ENCODE peak calls at places on chromosomes 16 and 17, in nine cellular contexts. R, H, S, A, I, P, V, N and W are unnamed samples.

GRCh38 chr17:28399808-28400207 is 6.2 kb downstream of the SLC46A1 start:
- DNase-seq in R (no peak), H (no peak), S (no peak), A (no peak), I (no peak), P (no peak), V (no peak), N (no peak), W (no peak)

GRCh38 chr17:11485802-11486421 is 112.4 kb upstream of the DNAH9 start:
- DNase-seq in R (no peak), H (no peak), S (no peak), A (no peak), I (no peak), P (no peak), V (no peak), N (no peak), W (no peak)

GRCh38 chr16:2374644-2375043 is 34.1 kb upstream of the ABCA3 start:
- DNase-seq in R (no peak), H (no peak), S (no peak), A (no peak), I (no peak), P (no peak), V (no peak), N (no peak), W (no peak)

GRCh38 chr17:3669548-3669947 is 936 bp downstream of the EMC6 start:
- DNase-seq in R (no peak), H (no peak), S (no peak), A (no peak), I (no peak), P (no peak), V (no peak), N (no peak), W (no peak)

GRCh38 chr16:84501077-84501735 is 3.3 kb downstream of the MEAK7 start:
- DNase-seq in R (no peak), H (no peak), S (no peak), A (peak), I (no peak), P (peak), V (peak), N (no peak), W (no peak)

GRCh38 chr17:18002171-18002570 is 29.5 kb downstream of the DRC3 start:
- DNase-seq in R (no peak), H (no peak), S (no peak), A (no peak), I (no peak), P (no peak), V (peak), N (no peak), W (no peak)

GRCh38 chr17:13537211-13537610 is 64.5 kb downstream of the HS3ST3A1 start:
- DNase-seq in R (no peak), H (no peak), S (no peak), A (peak), I (no peak), P (no peak), V (no peak), N (no peak), W (no peak)

GRCh38 chr16:56742030-56742984 is 12.4 kb downstream of the NUP93 start:
- DNase-seq in R (no peak), H (no peak), S (no peak), A (peak), I (no peak), P (no peak), V (peak), N (peak), W (no peak)

GRCh38 chr16:3810198-3810664 is 70.3 kb downstream of the CREBBP start:
- DNase-seq in R (no peak), H (no peak), S (no peak), A (no peak), I (no peak), P (no peak), V (no peak), N (no peak), W (peak)

GRCh38 chr16:88536510-88536909 is 33.7 kb upstream of the ZC3H18 start:
- DNase-seq in R (no peak), H (no peak), S (no peak), A (no peak), I (no peak), P (peak), V (no peak), N (no peak), W (no peak)

GRCh38 chr17:69486779-69487637 is 72.5 kb downstream of the MAP2K6 start:
- DNase-seq in R (no peak), H (no peak), S (no peak), A (no peak), I (no peak), P (no peak), V (no peak), N (no peak), W (no peak)

GRCh38 chr16:19167710-19168172 is 299 bp upstream of the SYT17 start:
- DNase-seq in R (peak), H (peak), S (peak), A (peak), I (no peak), P (peak), V (peak), N (no peak), W (peak)

GRCh38 chr17:4969551-4970231 is 2.1 kb upstream of the SPAG7 start:
- DNase-seq in R (no peak), H (no peak), S (no peak), A (no peak), I (no peak), P (peak), V (peak), N (no peak), W (peak)

GRCh38 chr17:80443916-80444708 is 29.1 kb downstream of the ENDOV start:
- DNase-seq in R (no peak), H (no peak), S (no peak), A (no peak), I (no peak), P (no peak), V (no peak), N (no peak), W (no peak)

GRCh38 chr17:73956595-73957465 is 246.6 kb upstream of the RPL38 start:
- DNase-seq in R (peak), H (peak), S (peak), A (peak), I (no peak), P (peak), V (peak), N (no peak), W (peak)

GRCh38 chr16:3215601-3216262 is 19.2 kb downstream of the ZNF200 start:
- DNase-seq in R (no peak), H (no peak), S (no peak), A (no peak), I (no peak), P (no peak), V (no peak), N (no peak), W (peak)

GRCh38 chr16:23952128-23953041 is 116.6 kb downstream of the PRKCB start:
- DNase-seq in R (no peak), H (no peak), S (peak), A (peak), I (no peak), P (no peak), V (peak), N (no peak), W (peak)

GRCh38 chr17:60712675-60713074 is 35.0 kb downstream of the BCAS3 start:
- DNase-seq in R (no peak), H (no peak), S (no peak), A (no peak), I (no peak), P (no peak), V (no peak), N (no peak), W (no peak)

GRCh38 chr17:4833941-4834501 is 881 bp downstream of the MINK1 start:
- DNase-seq in R (peak), H (no peak), S (peak), A (peak), I (no peak), P (peak), V (peak), N (peak), W (peak)

GRCh38 chr16:89117239-89117974 is 23.8 kb downstream of the ACSF3 start:
- DNase-seq in R (no peak), H (no peak), S (no peak), A (no peak), I (no peak), P (no peak), V (no peak), N (no peak), W (no peak)

GRCh38 chr16:57945740-57946138 is 25.2 kb downstream of the CNGB1 start:
- DNase-seq in R (no peak), H (no peak), S (no peak), A (no peak), I (no peak), P (no peak), V (peak), N (no peak), W (no peak)

GRCh38 chr16:71499775-71500364 is 10.7 kb upstream of the ZNF19 start:
- DNase-seq in R (peak), H (peak), S (peak), A (peak), I (no peak), P (no peak), V (peak), N (peak), W (peak)

GRCh38 chr16:490768-491167 is 36.7 kb upstream of the CAPN15 start:
- DNase-seq in R (no peak), H (no peak), S (no peak), A (no peak), I (no peak), P (no peak), V (no peak), N (no peak), W (no peak)

DNA sequence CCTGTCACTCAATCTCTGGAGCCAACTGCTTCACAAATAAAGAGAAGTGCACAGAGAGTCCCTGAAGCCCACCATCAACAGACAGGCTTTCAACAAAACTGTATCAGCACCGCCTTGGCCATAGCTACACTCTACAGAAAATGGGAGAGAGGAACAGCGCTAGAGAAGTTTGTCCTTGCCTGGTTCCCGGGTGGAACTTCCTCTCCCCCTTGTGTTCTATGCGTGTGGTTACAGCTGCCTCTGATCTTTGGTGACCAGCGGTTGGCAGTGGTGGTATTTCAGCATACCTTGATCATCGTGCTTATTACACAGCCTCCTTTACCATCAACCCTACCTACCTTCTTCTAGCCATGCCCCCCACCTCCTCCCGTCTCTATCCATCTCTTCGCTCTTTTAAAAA is 91.4 kb upstream of the CCL2 start:
- DNase-seq in R (peak), H (no peak), S (peak), A (no peak), I (no peak), P (no peak), V (peak), N (no peak), W (no peak)
- TF ChIP-seq CTCF in R (peak), H (no peak), S (peak), A (peak), I (no peak), P (peak), V (peak), N (peak), W (no peak)

GRCh38 chr16:25066747-25067631 is 44.6 kb upstream of the LCMT1 start:
- DNase-seq in R (peak), H (peak), S (peak), A (peak), I (peak), P (peak), V (peak), N (peak), W (peak)
- TF ChIP-seq CTCF in R (no peak), H (no peak), S (no peak), A (no peak), I (no peak), P (no peak), V (no peak), N (no peak), W (no peak)

DNA sequence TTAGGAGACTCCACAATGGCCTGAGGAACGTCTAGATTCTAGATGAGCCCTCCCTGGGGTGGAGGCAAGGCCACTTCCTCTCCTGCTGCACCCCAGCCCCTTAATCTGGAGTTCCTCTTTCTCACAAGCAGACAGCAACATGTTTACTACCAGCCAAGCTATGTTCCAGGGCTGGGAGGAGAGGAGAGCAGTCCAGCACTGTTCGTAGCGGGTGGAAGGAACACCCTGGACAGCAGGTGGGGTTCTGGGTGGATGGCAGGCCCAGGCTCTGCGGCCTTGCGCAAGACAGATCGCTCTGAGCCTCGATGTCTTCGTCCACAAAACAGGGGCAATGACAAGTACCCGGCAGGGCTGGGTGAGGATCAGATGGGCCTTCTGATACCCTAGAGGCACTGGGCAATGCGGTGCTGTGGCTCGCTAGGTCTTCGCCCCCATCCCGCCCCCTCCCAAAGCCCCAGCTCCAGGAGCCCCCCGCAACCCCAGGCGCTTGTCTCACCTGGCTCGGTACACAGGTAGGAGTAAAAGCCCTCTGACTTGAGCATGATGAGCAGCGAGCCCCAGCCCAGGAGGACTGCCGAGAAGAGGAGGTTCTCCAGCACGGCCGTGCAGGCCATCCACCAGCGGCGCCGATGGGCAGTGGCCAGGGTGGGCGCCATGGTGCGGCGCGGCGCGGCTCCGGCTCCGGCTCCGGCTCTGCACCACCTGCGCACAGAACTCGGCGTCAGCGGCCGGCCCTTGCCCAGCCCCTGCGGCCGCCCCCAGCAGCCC is 1.2 kb downstream of the SLC43A2 start:
- DNase-seq in R (peak), H (peak), S (peak), A (no peak), I (no peak), P (no peak), V (no peak), N (no peak), W (no peak)
- TF ChIP-seq CTCF in R (no peak), H (no peak), S (no peak), A (no peak), I (no peak), P (no peak), V (no peak), N (no peak), W (no peak)

GRCh38 chr17:30970757-30971567 is at the start of gene RNF135:
- DNase-seq in R (peak), H (peak), S (peak), A (peak), I (peak), P (peak), V (peak), N (peak), W (peak)
- TF ChIP-seq CTCF in R (peak), H (no peak), S (peak), A (peak), I (no peak), P (no peak), V (no peak), N (no peak), W (peak)

DNA sequence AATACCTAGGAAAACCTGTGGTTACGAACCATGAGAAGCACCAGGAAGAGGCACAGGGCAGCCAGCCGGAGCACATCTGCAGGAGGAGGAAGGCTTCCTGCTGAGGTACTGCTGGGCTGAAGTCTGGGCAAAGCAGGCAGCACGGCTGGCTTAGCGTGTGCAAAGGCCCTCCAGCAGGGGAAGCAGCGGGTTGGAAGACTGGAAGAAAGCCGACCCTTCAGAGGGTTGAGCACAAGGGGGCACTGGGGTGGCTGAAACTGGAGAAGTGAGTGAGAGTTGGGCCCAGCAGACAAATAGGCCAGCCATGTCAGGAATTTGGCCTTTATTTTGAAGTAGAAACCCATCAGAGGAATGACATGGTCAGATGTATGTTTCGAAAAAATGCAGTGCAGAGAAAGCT is 12.1 kb upstream of the HSD3B7 start:
- DNase-seq in R (no peak), H (no peak), S (no peak), A (no peak), I (no peak), P (no peak), V (no peak), N (no peak), W (no peak)
- TF ChIP-seq CTCF in R (no peak), H (peak), S (no peak), A (peak), I (no peak), P (no peak), V (no peak), N (peak), W (no peak)

DNA sequence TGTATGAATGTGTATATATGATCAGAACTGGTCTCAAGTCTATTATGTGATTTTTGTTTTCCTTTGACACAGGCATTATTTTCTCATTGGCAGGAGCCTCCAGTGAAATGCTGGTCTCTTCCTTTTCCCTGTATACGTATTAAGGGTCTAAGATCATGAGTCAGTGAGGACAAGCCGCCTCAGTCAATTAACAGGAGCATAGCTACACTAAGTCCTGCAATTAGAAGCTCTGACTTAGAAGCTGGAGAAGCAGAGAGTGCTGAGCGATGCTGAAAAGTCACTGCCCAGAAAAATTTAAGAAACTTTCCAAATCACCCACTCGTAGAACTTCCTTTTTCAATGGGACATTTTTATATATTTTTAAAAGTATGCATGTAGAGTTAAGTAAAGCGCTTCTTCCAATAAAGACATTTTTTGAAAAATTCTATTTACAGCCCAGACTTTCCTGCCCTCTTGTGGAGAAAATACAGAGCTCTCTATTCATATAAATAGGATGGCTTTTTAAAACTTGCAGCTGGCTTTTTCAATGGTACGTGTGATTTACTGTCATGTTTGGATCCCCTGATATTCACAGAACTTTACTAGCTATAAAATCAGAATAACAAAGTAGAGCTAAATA is 70.1 kb upstream of the PSMD7 start:
- DNase-seq in R (no peak), H (peak), S (no peak), A (no peak), I (no peak), P (no peak), V (peak), N (no peak), W (no peak)
- TF ChIP-seq CTCF in R (no peak), H (no peak), S (peak), A (peak), I (no peak), P (no peak), V (peak), N (peak), W (peak)

DNA sequence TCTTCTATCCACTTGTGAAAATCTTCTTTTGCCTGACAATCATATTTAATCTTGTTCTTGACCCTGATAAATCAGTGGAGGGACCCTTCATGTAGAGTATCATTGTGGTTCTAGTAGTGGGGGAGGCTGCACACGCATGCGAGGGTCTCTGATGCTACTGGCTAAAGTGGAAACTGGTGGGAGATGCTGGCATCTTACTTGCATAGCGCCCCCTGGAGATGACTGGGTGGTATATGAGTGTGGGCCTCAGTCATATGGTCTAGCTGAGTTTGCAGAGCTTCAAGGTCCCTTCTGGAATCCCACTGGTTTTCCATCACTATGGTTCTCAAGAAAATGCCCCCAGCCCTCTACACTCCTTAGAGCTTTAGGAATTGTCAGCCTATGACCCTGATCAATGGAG is 236.4 kb upstream of the AXIN2 start:
- DNase-seq in R (peak), H (no peak), S (no peak), A (no peak), I (no peak), P (no peak), V (peak), N (no peak), W (peak)
- TF ChIP-seq CTCF in R (peak), H (peak), S (no peak), A (peak), I (no peak), P (no peak), V (peak), N (peak), W (peak)

DNA sequence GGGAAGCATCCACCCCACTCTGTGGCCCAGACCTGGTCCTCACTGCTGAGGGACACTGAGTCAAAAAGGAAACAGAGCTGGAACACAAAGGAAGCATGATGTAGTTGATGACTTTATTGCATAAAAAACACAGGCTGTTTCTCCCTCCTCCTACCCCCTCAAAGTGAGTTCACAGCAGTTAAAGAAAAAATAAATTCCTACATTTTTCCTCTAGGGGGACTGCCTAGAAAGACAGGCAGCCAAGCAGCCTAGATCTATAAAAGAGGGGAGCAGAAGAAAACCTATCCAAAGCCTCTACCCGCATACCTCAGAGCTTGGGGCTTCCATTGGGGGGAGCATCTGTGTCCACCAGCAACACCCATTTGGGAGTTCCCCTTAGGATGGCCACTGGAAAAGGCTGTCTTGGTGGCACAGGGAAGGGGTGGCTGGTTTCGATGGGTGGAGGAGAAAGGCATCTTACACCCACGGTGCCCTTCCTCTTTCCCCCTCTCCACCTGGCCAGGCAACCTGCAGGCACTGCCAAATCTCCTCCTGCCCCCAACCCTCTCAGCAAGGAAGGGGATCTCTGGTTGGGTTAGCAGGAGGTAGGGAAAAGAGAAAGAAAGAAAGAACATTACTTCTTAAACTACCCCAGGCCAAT is 3.9 kb upstream of the SCRN2 start:
- DNase-seq in R (no peak), H (no peak), S (no peak), A (no peak), I (no peak), P (no peak), V (peak), N (no peak), W (no peak)
- TF ChIP-seq CTCF in R (peak), H (no peak), S (no peak), A (peak), I (no peak), P (no peak), V (peak), N (peak), W (peak)

GRCh38 chr17:39672522-39673334 is 4.5 kb downstream of the PNMT start:
- DNase-seq in R (no peak), H (no peak), S (no peak), A (no peak), I (no peak), P (peak), V (no peak), N (no peak), W (no peak)
- TF ChIP-seq CTCF in R (no peak), H (no peak), S (no peak), A (no peak), I (no peak), P (no peak), V (no peak), N (no peak), W (peak)